ENCODE peak calls at places on chromosomes 16 and 17, in seven cellular contexts. P is H1, Q is HCT116, J is SK-N-SH, R is GM12878, C is K562, U is HepG2. V is an unnamed sample.
A peak's percentile ranks its signal among the peaks of the same experiment; 100 is the strongest.

GRCh38 chr17:78620099-78620498 is 42.9 kb upstream of the DNAH17 start:
- DNase-seq in R (no peak), Q (no peak), P (no peak), J (no peak), U (no peak), C (no peak), V (no peak)

GRCh38 chr17:40810505-40810904 is 10.7 kb upstream of the KRT28 start:
- DNase-seq in J (no peak), U (peak; percentile 43), P (no peak), Q (no peak), R (no peak), C (no peak), V (no peak)

GRCh38 chr16:12837756-12838155 is 34.1 kb upstream of the CPPED1 start:
- DNase-seq in R (no peak), Q (no peak), U (no peak), J (no peak), C (no peak), P (no peak), V (no peak)

GRCh38 chr17:7351665-7352558 is at the start of gene KCTD11:
- DNase-seq in R (no peak), P (peak; percentile 89), C (peak; percentile 88), U (peak; percentile 73), Q (peak; percentile 79), J (peak; percentile 89), V (peak; percentile 89)

GRCh38 chr16:47056704-47057630 is 83.5 kb upstream of the DNAJA2 start:
- DNase-seq in P (no peak), U (no peak), R (no peak), C (no peak), Q (no peak), J (no peak), V (no peak)

GRCh38 chr17:41301916-41302901 is at the start of gene KRTAP29-1:
- DNase-seq in R (no peak), C (no peak), Q (no peak), J (no peak), U (no peak), P (no peak), V (peak; percentile 33)

GRCh38 chr17:1953866-1954265 is 71.3 kb downstream of the RTN4RL1 start:
- DNase-seq in P (no peak), C (no peak), Q (no peak), J (no peak), U (no peak), R (no peak), V (no peak)

GRCh38 chr17:46072998-46073397 is 73.9 kb downstream of the STH start:
- DNase-seq in J (no peak), P (no peak), C (no peak), R (no peak), Q (no peak), U (peak; percentile 20), V (no peak)

GRCh38 chr17:50198026-50198669 is 3.3 kb downstream of the COL1A1 start:
- DNase-seq in J (peak; percentile 89), P (no peak), C (peak; percentile 46), U (peak; percentile 72), R (no peak), Q (peak; percentile 52), V (no peak)

GRCh38 chr16:55282441-55282840 is 41.6 kb upstream of the IRX6 start:
- DNase-seq in J (no peak), U (no peak), Q (no peak), P (no peak), R (no peak), C (no peak), V (no peak)

GRCh38 chr16:55280622-55281021 is 43.4 kb upstream of the IRX6 start:
- DNase-seq in R (no peak), J (peak; percentile 40), U (no peak), P (no peak), C (no peak), Q (no peak), V (no peak)

GRCh38 chr16:55283776-55284717 is 40.0 kb upstream of the IRX6 start:
- DNase-seq in C (no peak), R (no peak), U (no peak), Q (no peak), P (no peak), J (peak; percentile 46), V (no peak)

GRCh38 chr16:55284718-55285099 is 39.3 kb upstream of the IRX6 start:
- DNase-seq in J (no peak), U (no peak), Q (no peak), R (no peak), C (no peak), P (no peak), V (no peak)

DNA sequence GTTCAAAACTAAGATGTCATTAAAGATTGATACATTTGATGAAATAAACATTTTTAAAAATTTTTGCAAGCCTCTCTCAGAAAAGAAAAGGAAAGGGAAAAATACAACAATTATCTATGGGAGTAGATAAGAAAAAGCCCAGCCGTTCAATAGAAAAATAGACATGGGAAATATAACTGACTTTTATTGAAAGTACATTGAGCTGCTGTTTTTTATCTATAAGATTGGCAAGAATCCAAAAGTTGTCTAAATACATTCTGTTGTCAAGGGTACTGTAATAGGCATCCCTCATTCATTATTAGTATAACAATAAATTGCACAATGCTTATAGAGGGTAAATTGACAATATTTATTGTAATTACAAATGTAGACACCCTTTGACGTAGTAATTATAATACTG is 38.4 kb upstream of the IRX6 start:
- DNase-seq in J (peak; percentile 28), U (no peak), Q (no peak), C (no peak), P (no peak), R (no peak), V (no peak)
- TF ChIP-seq JUND in J (no peak), U (no peak), Q (no peak), C (no peak), P (no peak), R (no peak), V (no peak)

GRCh38 chr17:61054430-61054829 is 345.2 kb upstream of the TBX2 start:
- DNase-seq in U (no peak), J (no peak), R (no peak), C (no peak), P (no peak), Q (no peak), V (no peak)

GRCh38 chr17:61058066-61058465 is 341.6 kb upstream of the TBX2 start:
- DNase-seq in C (no peak), J (no peak), Q (no peak), P (no peak), U (no peak), R (no peak), V (peak; percentile 6)

GRCh38 chr17:61053469-61053868 is 346.2 kb upstream of the TBX2 start:
- DNase-seq in P (no peak), C (no peak), J (no peak), U (no peak), R (no peak), Q (no peak), V (peak; percentile 10)

DNA sequence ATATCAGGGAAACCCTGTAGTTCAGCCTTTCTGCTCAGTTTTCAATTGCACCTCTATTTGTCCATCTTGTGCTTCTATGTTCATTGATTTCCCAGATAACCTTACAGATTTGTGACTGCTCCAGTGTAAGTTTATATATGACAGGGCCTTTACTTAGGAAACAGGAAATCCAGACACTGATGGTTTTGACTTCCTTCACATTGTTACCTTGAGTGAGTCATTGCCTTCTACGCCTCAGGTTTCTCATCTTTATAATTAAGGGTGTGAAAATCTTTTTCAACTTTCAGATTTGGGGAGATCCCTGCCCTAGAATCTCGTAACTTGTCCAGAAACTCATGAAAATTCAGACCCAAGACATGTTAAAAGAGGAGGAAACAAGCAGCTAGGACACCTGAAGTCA is 342.4 kb upstream of the TBX2 start:
- DNase-seq in U (no peak), J (no peak), C (no peak), P (no peak), R (no peak), Q (no peak), V (no peak)
- TF ChIP-seq JUND in U (no peak), J (no peak), C (no peak), P (no peak), R (no peak), Q (no peak), V (no peak)

GRCh38 chr16:20910781-20911321 is 10.3 kb downstream of the LYRM1 start:
- DNase-seq in U (no peak), P (no peak), Q (peak; percentile 75), J (no peak), R (no peak), C (no peak), V (no peak)

GRCh38 chr16:20906871-20907255 is 6.3 kb downstream of the LYRM1 start:
- DNase-seq in J (no peak), P (no peak), R (no peak), Q (no peak), C (no peak), U (no peak), V (no peak)

GRCh38 chr16:20916289-20916688 is 15.7 kb downstream of the LYRM1 start:
- DNase-seq in P (no peak), R (no peak), Q (no peak), J (no peak), U (no peak), C (no peak), V (no peak)

GRCh38 chr16:20915733-20916132 is 15.2 kb downstream of the LYRM1 start:
- DNase-seq in J (no peak), U (no peak), C (peak; percentile 67), P (no peak), R (no peak), Q (no peak), V (peak; percentile 73)

DNA sequence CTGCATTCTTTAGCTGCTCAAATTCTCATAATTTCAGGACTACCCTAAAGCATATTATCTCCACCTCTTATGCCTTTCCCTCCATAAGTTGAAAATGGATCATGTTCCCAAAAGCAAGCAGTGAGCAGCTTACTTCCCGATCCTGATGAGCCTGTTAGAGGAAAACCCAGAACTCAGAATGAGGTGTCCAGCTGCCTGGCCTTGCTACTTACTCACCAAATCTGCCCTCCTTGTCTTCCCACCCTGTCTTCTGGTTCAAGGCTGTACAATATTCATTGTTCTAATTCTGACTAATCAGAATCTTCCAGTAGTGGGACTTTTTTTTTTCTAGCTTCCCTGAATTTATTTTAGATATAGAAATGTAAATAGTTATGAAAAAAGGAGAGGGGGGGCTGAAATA is 10.8 kb downstream of the LYRM1 start:
- DNase-seq in Q (no peak), R (no peak), J (no peak), P (no peak), C (no peak), U (no peak), V (no peak)
- TF ChIP-seq JUND in Q (no peak), R (no peak), J (no peak), P (no peak), C (no peak), U (no peak), V (no peak)

DNA sequence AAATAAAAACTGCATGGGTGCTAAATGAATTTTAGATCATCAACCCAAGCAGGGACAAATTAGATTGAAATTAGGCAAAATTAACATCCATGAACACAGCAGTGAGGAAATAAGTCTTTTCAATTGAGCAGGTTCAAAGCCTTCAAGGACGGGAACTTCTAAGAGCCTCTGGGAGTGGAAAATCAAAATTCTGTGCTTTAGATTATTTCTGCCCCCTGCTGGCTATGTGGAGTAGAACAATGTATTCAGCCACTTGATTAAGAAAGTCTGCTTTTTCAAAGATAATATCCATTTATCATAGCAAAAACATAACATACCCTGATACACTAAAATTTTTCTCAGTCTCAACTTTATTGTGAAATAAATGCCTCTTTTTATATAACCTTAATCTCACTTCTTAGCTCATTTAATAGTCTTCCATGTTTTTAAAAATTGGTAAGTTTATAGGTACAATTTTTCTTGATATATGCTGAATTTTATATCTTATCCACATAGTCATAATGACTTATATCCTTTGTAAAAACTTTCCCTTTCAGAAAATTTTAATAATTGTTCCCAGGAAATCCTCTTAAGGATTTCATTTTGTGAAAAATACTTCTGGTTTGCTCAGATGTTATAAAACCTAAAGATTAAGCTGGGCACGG is 28.1 kb upstream of the NOL11 start:
- DNase-seq in R (peak; percentile 37), Q (peak; percentile 57), C (peak; percentile 70), U (peak; percentile 58), P (no peak), J (peak; percentile 77), V (peak; percentile 77)
- TF ChIP-seq JUND in R (no peak), Q (no peak), C (no peak), U (no peak), P (no peak), J (no peak), V (no peak)

V was measured in T47D.